ENCODE peak calls at places on chromosomes 12 and 14, in four cellular contexts. Y is K562, C is HL-60, L is GM12878. A is an unnamed sample.

GRCh38 chr14:30990766-30991165 is 34.7 kb upstream of the AP4S1 start:
- DNase-seq in Y (no peak), C (no peak), L (no peak), A (no peak)

GRCh38 chr14:68627050-68627867 is 165.6 kb downstream of the ZFP36L1 start:
- DNase-seq in Y (no peak), C (no peak), L (no peak), A (no peak)

GRCh38 chr14:93081875-93082570 is 33.7 kb downstream of the ITPK1 start:
- DNase-seq in Y (no peak), C (no peak), L (no peak), A (peak)

GRCh38 chr14:76501156-76501555 is 125.2 kb downstream of the ESRRB start:
- DNase-seq in Y (no peak), C (no peak), L (no peak), A (no peak)

GRCh38 chr14:24095196-24096068 is 1.3 kb downstream of the PCK2 start:
- DNase-seq in Y (peak), C (peak), L (peak), A (peak)

GRCh38 chr12:3821441-3821840 is 51.8 kb downstream of the PARP11 start:
- DNase-seq in Y (no peak), C (no peak), L (no peak), A (no peak)

GRCh38 chr12:10031771-10032175 is 1.3 kb downstream of the CLEC9A start:
- DNase-seq in Y (no peak), C (no peak), L (no peak), A (no peak)

GRCh38 chr14:73743431-73743931 is 29.3 kb upstream of the PNMA1 start:
- DNase-seq in Y (no peak), C (peak), L (no peak), A (peak)

GRCh38 chr12:125533434-125534029 is 468.3 kb downstream of the AACS start:
- DNase-seq in Y (peak), C (peak), L (no peak), A (peak)

GRCh38 chr12:108021129-108021528 is 108.0 kb upstream of the WSCD2 start:
- DNase-seq in Y (no peak), C (no peak), L (no peak), A (no peak)

GRCh38 chr12:106033161-106033675 is 105.5 kb downstream of the NUAK1 start:
- DNase-seq in Y (no peak), C (no peak), L (no peak), A (no peak)

GRCh38 chr14:70281938-70282337 is 77.5 kb downstream of the COX16 start:
- DNase-seq in Y (no peak), C (no peak), L (no peak), A (no peak)

GRCh38 chr12:32296541-32296940 is 102.8 kb upstream of the FGD4 start:
- DNase-seq in Y (no peak), C (no peak), L (no peak), A (no peak)

GRCh38 chr12:62913380-62913779 is 21.6 kb downstream of the PPM1H start:
- DNase-seq in Y (no peak), C (no peak), L (no peak), A (no peak)

GRCh38 chr12:62911288-62911687 is 23.7 kb downstream of the PPM1H start:
- DNase-seq in Y (no peak), C (no peak), L (no peak), A (no peak)

GRCh38 chr12:62914443-62914909 is 20.5 kb downstream of the PPM1H start:
- DNase-seq in Y (peak), C (peak), L (no peak), A (no peak)

GRCh38 chr12:62910549-62911169 is 24.3 kb downstream of the PPM1H start:
- DNase-seq in Y (peak), C (no peak), L (no peak), A (no peak)

GRCh38 chr12:62912644-62913043 is 22.3 kb downstream of the PPM1H start:
- DNase-seq in Y (no peak), C (no peak), L (no peak), A (no peak)
- TF ChIP-seq SPI1 in Y (no peak), C (no peak), L (no peak), A (no peak)

GRCh38 chr14:103207038-103207403 is 83.8 kb downstream of the TNFAIP2 start:
- DNase-seq in Y (peak), C (no peak), L (no peak), A (no peak)
- TF ChIP-seq POLR2AphosphoS5 in Y (no peak), C (no peak), L (no peak), A (no peak)

GRCh38 chr14:91911474-91912032 is 35.9 kb downstream of the FBLN5 start:
- DNase-seq in Y (peak), C (peak), L (peak), A (peak)
- TF ChIP-seq SPI1 in Y (no peak), C (peak), L (peak), A (peak)

GRCh38 chr12:11707535-11707934 is 58.1 kb downstream of the ETV6 start:
- DNase-seq in Y (no peak), C (no peak), L (no peak), A (no peak)
- TF ChIP-seq POLR2AphosphoS5 in Y (no peak), C (no peak), L (no peak), A (no peak)

DNA sequence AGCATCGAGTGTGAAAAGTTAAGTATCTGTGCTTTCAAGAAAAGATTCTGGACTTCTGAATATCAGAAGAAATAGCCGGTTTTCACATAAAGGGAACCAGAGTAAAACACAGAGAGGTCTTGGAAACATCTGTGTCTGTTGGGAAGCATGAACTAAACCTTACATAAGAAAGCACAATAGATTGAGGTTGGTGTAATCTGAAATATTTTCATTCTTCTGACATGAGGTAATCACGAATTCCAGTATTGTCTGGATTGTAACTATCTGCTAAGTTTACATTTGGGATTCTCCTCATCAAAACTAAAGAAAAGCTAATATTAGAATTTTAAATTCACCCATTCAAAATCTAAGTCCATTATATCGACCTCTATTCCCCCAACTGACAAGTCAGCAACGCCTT is 161.3 kb downstream of the CPNE8 start:
- DNase-seq in Y (no peak), C (no peak), L (no peak), A (no peak)
- TF ChIP-seq SPI1 in Y (no peak), C (no peak), L (no peak), A (no peak)

GRCh38 chr14:90599748-90600507 is 203.1 kb downstream of the CALM1 start:
- DNase-seq in Y (no peak), C (no peak), L (no peak), A (no peak)
- TF ChIP-seq POLR2AphosphoS5 in Y (no peak), C (no peak), L (no peak), A (no peak)

A was measured in GM12891.